ENCODE peak calls at places on chromosome 14, in four cellular contexts. K, J, I and N are unnamed samples.

GRCh38 chr14:94926176-94926575 is 156.3 kb upstream of the GSC start:
- DNase-seq in K (no peak), J (no peak), I (no peak), N (no peak)

GRCh38 chr14:58663494-58664111 is 25.8 kb downstream of the DACT1 start:
- DNase-seq in K (no peak), J (no peak), I (no peak), N (no peak)

GRCh38 chr14:60981626-60982455 is 796 bp downstream of the SLC38A6 start:
- DNase-seq in K (peak), J (peak), I (peak), N (no peak)

GRCh38 chr14:73209943-73210342 is 27.4 kb upstream of the PAPLN start:
- DNase-seq in K (no peak), J (no peak), I (no peak), N (no peak)

GRCh38 chr14:28751467-28752058 is 15.0 kb upstream of the FOXG1 start:
- DNase-seq in K (peak), J (peak), I (peak), N (peak)

GRCh38 chr14:61885203-61885961 is 123.2 kb downstream of the SNAPC1 start:
- DNase-seq in K (no peak), J (no peak), I (no peak), N (no peak)

GRCh38 chr14:33676135-33676566 is 274.7 kb downstream of the EGLN3 start:
- DNase-seq in K (peak), J (peak), I (peak), N (peak)

GRCh38 chr14:32779845-32780244 is 158.8 kb upstream of the NPAS3 start:
- DNase-seq in K (no peak), J (no peak), I (no peak), N (no peak)

GRCh38 chr14:99809376-99809775 is 16.2 kb downstream of the EML1 start:
- DNase-seq in K (no peak), J (no peak), I (no peak), N (no peak)

GRCh38 chr14:60655114-60655897 is 6.0 kb upstream of the SIX1 start:
- DNase-seq in K (no peak), J (no peak), I (no peak), N (no peak)

GRCh38 chr14:99187858-99188257 is 84.1 kb downstream of the BCL11B start:
- DNase-seq in K (no peak), J (no peak), I (no peak), N (no peak)

GRCh38 chr14:71236430-71236829 is 329.2 kb downstream of the PCNX1 start:
- DNase-seq in K (no peak), J (no peak), I (no peak), N (no peak)

GRCh38 chr14:55438066-55438683 is 2.2 kb downstream of the TBPL2 start:
- DNase-seq in K (peak), J (peak), I (peak), N (no peak)

GRCh38 chr14:52402812-52403526 is 88.9 kb downstream of the PTGER2 start:
- DNase-seq in K (no peak), J (no peak), I (no peak), N (no peak)

GRCh38 chr14:98580131-98580678 is 691.8 kb downstream of the BCL11B start:
- DNase-seq in K (no peak), J (no peak), I (peak), N (no peak)

GRCh38 chr14:66174453-66174891 is 311.7 kb upstream of the CCDC196 start:
- DNase-seq in K (no peak), J (no peak), I (no peak), N (no peak)

GRCh38 chr14:95533391-95533821 is 1.4 kb upstream of the GLRX5 start:
- DNase-seq in K (no peak), J (peak), I (peak), N (no peak)

GRCh38 chr14:24708684-24709083 is 74.7 kb upstream of the GZMB start:
- DNase-seq in K (no peak), J (no peak), I (no peak), N (no peak)

GRCh38 chr14:92531151-92531873 is 17.7 kb downstream of the RIN3 start:
- DNase-seq in K (no peak), J (no peak), I (no peak), N (no peak)

GRCh38 chr14:36941783-36942521 is 230.5 kb downstream of the SLC25A21 start:
- DNase-seq in K (peak), J (peak), I (peak), N (peak)

GRCh38 chr14:85313801-85314207 is 216.1 kb upstream of the FLRT2 start:
- DNase-seq in K (no peak), J (no peak), I (no peak), N (no peak)

GRCh38 chr14:69044965-69045555 is 66.0 kb upstream of the ACTN1 start:
- DNase-seq in K (no peak), J (no peak), I (no peak), N (no peak)

GRCh38 chr14:93959239-93960107 is 16.9 kb downstream of the ASB2 start:
- DNase-seq in K (peak), J (peak), I (peak), N (no peak)

GRCh38 chr14:93994919-93995682 is 2.0 kb upstream of the CCDC197 start:
- DNase-seq in K (peak), J (no peak), I (no peak), N (peak)

GRCh38 chr14:100384819-100385813 is 62.0 kb downstream of the SLC25A47 start:
- DNase-seq in K (peak), J (peak), I (peak), N (no peak)

GRCh38 chr14:95291859-95292542 is 27.7 kb downstream of the CLMN start:
- DNase-seq in K (no peak), J (no peak), I (peak), N (no peak)

GRCh38 chr14:103384450-103385152 is 614 bp upstream of the MARK3 start:
- DNase-seq in K (no peak), J (no peak), I (no peak), N (no peak)

GRCh38 chr14:73743431-73743931 is 29.3 kb upstream of the PNMA1 start:
- DNase-seq in K (no peak), J (no peak), I (peak), N (no peak)

GRCh38 chr14:99481745-99482099 is 513 bp downstream of the CCNK start:
- DNase-seq in K (peak), J (no peak), I (peak), N (no peak)

GRCh38 chr14:54169254-54169924 is 212.8 kb upstream of the BMP4 start:
- DNase-seq in K (no peak), J (no peak), I (no peak), N (no peak)

GRCh38 chr14:64293976-64294671 is at the start of gene ESR2:
- DNase-seq in K (peak), J (no peak), I (peak), N (peak)

GRCh38 chr14:64303471-64303917 is 9.3 kb upstream of the ESR2 start:
- DNase-seq in K (peak), J (peak), I (peak), N (no peak)

GRCh38 chr14:64296561-64296960 is 2.4 kb upstream of the ESR2 start:
- DNase-seq in K (no peak), J (no peak), I (no peak), N (no peak)

GRCh38 chr14:64294672-64295413 is 672 bp upstream of the ESR2 start:
- DNase-seq in K (peak), J (peak), I (peak), N (peak)

DNA sequence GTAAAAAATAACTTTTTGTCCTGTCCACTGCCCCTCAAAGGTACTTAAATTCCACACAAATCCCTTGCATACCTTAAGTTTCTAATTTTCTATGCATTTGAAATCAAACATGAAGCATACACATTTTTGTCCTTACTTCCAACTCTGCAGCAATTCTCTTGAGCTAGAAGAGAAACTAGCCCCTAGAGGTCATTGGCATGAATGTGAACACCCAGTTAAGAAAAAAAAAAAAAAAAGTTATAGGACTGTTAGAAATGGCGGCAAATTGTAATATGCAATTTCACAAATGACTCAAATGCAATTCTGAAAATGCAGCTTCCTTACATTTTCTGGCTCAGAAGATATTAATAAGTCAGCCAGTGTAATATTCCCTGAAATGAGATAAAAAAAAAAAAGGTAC is 4.6 kb upstream of the ESR2 start:
- DNase-seq in K (no peak), J (peak), I (no peak), N (no peak)
- TF ChIP-seq HMGXB4 in K (no peak), J (no peak), I (no peak), N (no peak)

GRCh38 chr14:40599726-40600125 is 1007.0 kb upstream of the LRFN5 start:
- DNase-seq in K (no peak), J (no peak), I (no peak), N (no peak)
- TF ChIP-seq HMGXB4 in K (no peak), J (no peak), I (no peak), N (no peak)

GRCh38 chr14:83255015-83255726 is 1721.5 kb upstream of the SEL1L start:
- DNase-seq in K (no peak), J (no peak), I (no peak), N (no peak)
- TF ChIP-seq HMGXB4 in K (no peak), J (no peak), I (no peak), N (no peak)

DNA sequence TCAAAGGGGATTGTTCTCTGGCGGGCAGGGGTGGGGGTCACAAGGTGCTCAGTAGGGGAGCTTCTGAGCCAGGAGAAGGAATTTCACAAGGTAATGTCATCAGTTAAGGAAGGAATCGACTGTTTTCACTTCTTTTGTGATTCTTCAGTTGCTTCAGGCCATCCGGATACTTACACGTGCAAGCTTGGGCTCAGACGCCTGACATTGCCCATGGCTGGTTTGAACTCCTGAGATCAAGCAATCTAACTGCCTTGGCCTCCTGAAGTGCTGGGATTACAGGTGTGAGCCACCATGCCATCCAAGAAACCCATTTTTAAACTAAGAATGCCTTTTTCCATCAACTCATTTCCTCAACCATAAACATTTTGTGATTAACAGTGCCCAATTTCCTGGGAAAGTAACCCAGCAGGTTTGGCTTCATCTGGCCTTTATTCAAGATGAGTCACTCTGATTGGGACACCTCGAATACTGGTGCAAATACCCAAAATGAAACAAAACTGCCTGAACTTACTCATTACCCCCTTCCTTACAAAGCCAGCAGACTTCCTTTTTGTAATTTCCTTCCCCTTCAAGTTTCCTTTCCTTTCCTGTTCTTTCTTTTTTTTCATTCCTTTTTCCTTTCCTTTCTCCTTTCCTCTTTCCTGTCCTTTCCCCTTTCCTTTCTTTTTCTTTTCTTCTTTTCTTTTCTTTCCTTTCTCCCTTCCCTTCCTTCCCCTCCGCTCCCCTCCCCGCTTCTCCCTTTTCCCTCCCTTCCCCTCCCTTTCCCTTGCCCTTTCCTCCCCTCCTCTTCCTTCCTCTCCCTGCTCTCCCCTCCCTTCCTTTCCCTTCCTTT is 10.2 kb upstream of the RNASE10 start:
- DNase-seq in K (no peak), J (no peak), I (no peak), N (no peak)
- TF ChIP-seq HMGXB4 in K (no peak), J (no peak), I (no peak), N (no peak)

GRCh38 chr14:41749425-41749824 is 142.7 kb downstream of the LRFN5 start:
- DNase-seq in K (no peak), J (peak), I (no peak), N (no peak)
- TF ChIP-seq HMGXB4 in K (no peak), J (no peak), I (no peak), N (no peak)